ENCODE peak calls at places on chromosomes 5 and 9, in nine cellular contexts. B is hepatocyte, P is HCT116, O is MM.1S, J is OCI-LY7, M is PC-3, A is GM23338, Y is GM23248, V is SK-N-SH. E is an unnamed sample.
A peak's percentile ranks its signal among the peaks of the same experiment; 100 is the strongest.

GRCh38 chr9:2459756-2460155 is 161.8 kb upstream of the VLDLR start:
- DNase-seq in V (no peak), O (no peak), J (no peak), B (no peak), P (no peak), M (no peak), A (no peak), Y (no peak), E (no peak)

GRCh38 chr5:67059747-67060490 is 136.7 kb downstream of the CD180 start:
- DNase-seq in O (no peak), P (no peak), B (no peak), J (no peak), A (no peak), V (no peak), Y (peak; percentile 31), M (peak; percentile 30), E (no peak)

GRCh38 chr5:39624268-39624886 is 199.6 kb upstream of the DAB2 start:
- DNase-seq in V (no peak), P (peak; percentile 58), M (peak; percentile 97), B (peak; percentile 83), J (no peak), O (no peak), Y (peak; percentile 45), A (peak; percentile 4), E (no peak)

GRCh38 chr9:35948901-35949318 is 9.0 kb downstream of the OR2S2 start:
- DNase-seq in O (no peak), M (peak; percentile 7), B (no peak), V (no peak), Y (no peak), P (no peak), A (peak; percentile 56), J (no peak), E (no peak)

GRCh38 chr5:172133359-172134029 is 54.5 kb downstream of the STK10 start:
- DNase-seq in P (no peak), Y (peak; percentile 99), M (peak; percentile 43), O (no peak), A (no peak), J (no peak), V (no peak), B (no peak), E (no peak)

GRCh38 chr5:143757116-143757515 is 54.8 kb upstream of the HMHB1 start:
- DNase-seq in P (no peak), M (no peak), A (no peak), J (no peak), V (no peak), Y (peak; percentile 38), O (no peak), B (no peak), E (no peak)

GRCh38 chr9:34513567-34514214 is 9.1 kb downstream of the ENHO start:
- DNase-seq in M (peak; percentile 2), Y (peak; percentile 43), P (no peak), J (peak; percentile 13), A (peak; percentile 63), V (no peak), O (no peak), B (peak; percentile 18), E (peak; percentile 76)

GRCh38 chr5:55303238-55303690 is 4.2 kb downstream of the DHX29 start:
- DNase-seq in Y (peak; percentile 95), J (no peak), O (no peak), B (no peak), A (no peak), M (peak; percentile 52), P (no peak), V (no peak), E (no peak)

GRCh38 chr5:160315968-160316367 is 3.6 kb upstream of the CCNJL start:
- DNase-seq in M (peak; percentile 98), J (peak; percentile 4), B (peak; percentile 70), Y (no peak), A (no peak), O (peak; percentile 63), P (peak; percentile 68), V (no peak), E (no peak)

DNA sequence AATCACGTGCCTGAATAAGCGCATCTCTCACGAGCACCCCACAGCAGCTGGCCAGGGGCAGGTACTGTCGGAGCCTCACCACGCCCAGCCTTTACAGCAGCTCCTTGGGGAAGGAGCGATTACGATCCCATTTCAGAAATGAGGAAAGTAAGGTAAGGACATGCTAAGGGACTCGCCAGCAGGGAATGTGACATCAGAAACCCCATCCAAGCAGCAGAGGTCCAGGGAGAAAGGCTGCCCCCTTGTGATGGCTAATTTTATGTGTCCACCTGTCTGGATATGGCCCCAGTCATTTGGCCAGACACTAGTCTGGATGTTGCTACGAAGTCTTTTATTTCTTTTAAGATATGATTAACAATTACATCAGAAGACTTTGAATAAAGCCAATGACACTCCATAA is 77.3 kb downstream of the UBE2QL1 start:
- DNase-seq in Y (peak; percentile 12), O (peak; percentile 52), V (peak; percentile 77), M (peak; percentile 92), B (peak; percentile 58), A (peak; percentile 67), J (peak; percentile 4), P (peak; percentile 13), E (peak; percentile 58)
- TF ChIP-seq EZH2phosphoT487 in Y (no peak), O (no peak), V (no peak), M (no peak), B (no peak), A (no peak), J (no peak), P (no peak), E (no peak)

GRCh38 chr5:77452351-77452750 is 39.8 kb downstream of the WDR41 start:
- DNase-seq in V (no peak), B (no peak), P (no peak), Y (no peak), O (no peak), J (no peak), M (no peak), A (no peak), E (no peak)
- TF ChIP-seq EZH2phosphoT487 in V (no peak), B (no peak), P (no peak), Y (no peak), O (no peak), J (no peak), M (no peak), A (no peak), E (no peak)

DNA sequence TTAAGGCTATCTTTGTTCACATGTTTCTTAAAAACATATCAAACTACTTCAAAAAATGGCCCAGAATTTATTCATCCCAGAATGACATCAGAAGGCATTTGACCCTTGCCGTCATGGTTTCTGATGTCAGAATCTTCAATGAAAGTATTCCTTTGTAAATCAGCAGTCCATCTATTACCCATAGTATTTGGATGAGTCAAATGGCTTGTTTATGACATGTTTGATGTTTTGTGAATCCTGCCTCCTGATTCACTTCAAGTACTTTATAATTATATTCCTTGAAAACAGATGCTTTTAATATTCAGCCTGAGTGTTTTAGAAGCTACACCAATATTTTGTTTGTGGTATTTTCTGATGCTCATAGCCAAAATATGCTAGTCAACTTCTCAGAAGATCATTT is 200.8 kb upstream of the MEF2C start:
- DNase-seq in B (no peak), J (no peak), A (no peak), Y (peak; percentile 84), V (no peak), M (no peak), P (no peak), O (no peak), E (no peak)
- TF ChIP-seq EZH2phosphoT487 in B (no peak), J (no peak), A (no peak), Y (peak; percentile 90), V (no peak), M (no peak), P (no peak), O (no peak), E (no peak)

GRCh38 chr5:134455466-134455865 is 43.8 kb upstream of the CDKN2AIPNL start:
- DNase-seq in O (no peak), Y (no peak), J (no peak), A (no peak), B (no peak), V (no peak), P (no peak), M (no peak), E (no peak)
- TF ChIP-seq EZH2phosphoT487 in O (no peak), Y (no peak), J (no peak), A (no peak), B (no peak), V (no peak), P (no peak), M (no peak), E (no peak)

GRCh38 chr9:135563039-135563476 is 1.5 kb downstream of the PAEP start:
- DNase-seq in A (no peak), J (no peak), Y (no peak), V (no peak), M (no peak), O (no peak), B (no peak), P (no peak), E (no peak)
- TF ChIP-seq EZH2phosphoT487 in A (no peak), J (no peak), Y (no peak), V (no peak), M (no peak), O (no peak), B (no peak), P (no peak), E (no peak)

DNA sequence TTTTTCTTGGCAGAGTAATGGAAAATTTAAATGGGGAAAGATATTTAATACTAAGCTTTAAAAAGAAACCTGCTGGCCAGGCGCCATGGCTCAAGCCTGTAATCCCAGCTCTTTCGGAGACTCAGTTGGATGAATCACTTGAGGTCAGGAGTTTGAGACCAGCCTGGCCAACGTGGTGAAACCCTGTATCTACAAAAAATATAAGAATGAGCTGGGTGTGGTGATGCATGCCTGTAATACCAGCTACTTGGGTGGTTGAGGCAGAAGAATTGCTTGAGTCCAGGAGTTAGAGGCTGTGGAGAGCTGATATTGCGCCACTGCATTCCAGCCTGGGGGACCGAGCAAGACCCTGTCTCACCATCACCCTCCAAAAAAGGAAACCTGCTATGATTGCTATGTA is 32.8 kb downstream of the TUT7 start:
- DNase-seq in V (no peak), M (peak; percentile 58), A (no peak), B (peak; percentile 34), Y (peak; percentile 94), J (no peak), O (no peak), P (no peak), E (no peak)
- TF ChIP-seq EZH2phosphoT487 in V (no peak), M (no peak), A (no peak), B (no peak), Y (no peak), J (no peak), O (no peak), P (no peak), E (no peak)

GRCh38 chr5:89308606-89309040 is 425.6 kb upstream of the MEF2C start:
- DNase-seq in O (peak; percentile 51), J (no peak), M (no peak), Y (no peak), B (no peak), V (no peak), P (no peak), A (no peak), E (no peak)

GRCh38 chr5:89309268-89309667 is 426.3 kb upstream of the MEF2C start:
- DNase-seq in J (no peak), O (no peak), A (no peak), P (no peak), B (no peak), V (no peak), Y (no peak), M (no peak), E (no peak)

GRCh38 chr5:89315194-89315593 is 432.2 kb upstream of the MEF2C start:
- DNase-seq in V (no peak), P (no peak), Y (peak; percentile 50), A (no peak), B (peak; percentile 41), J (no peak), O (no peak), M (no peak), E (no peak)

GRCh38 chr5:89313044-89313443 is 430.1 kb upstream of the MEF2C start:
- DNase-seq in A (no peak), V (no peak), J (no peak), P (peak; percentile 71), Y (peak; percentile 88), B (no peak), M (peak; percentile 82), O (peak; percentile 35), E (no peak)

GRCh38 chr5:89313804-89314588 is 431.0 kb upstream of the MEF2C start:
- DNase-seq in J (peak; percentile 3), B (peak; percentile 11), A (no peak), M (peak; percentile 66), V (no peak), Y (peak; percentile 90), O (peak; percentile 95), P (peak; percentile 41), E (no peak)
- TF ChIP-seq EZH2phosphoT487 in J (no peak), B (no peak), A (no peak), M (no peak), V (no peak), Y (no peak), O (no peak), P (no peak), E (no peak)

E was measured in neural progenitor cell.